ENCODE peak calls at places on chromosome 16, in five cellular contexts. One of them, this sample, is unnamed.

GRCh38 chr16:88347656-88348376 is 34.9 kb upstream of the ZNF469 start:
- DNase-seq in KBM-7: peak
- DNase-seq in NCI-H524: no peak
- DNase-seq in GM23338: no peak
- DNase-seq in heart left ventricle: peak
- DNase-seq in this sample: peak

GRCh38 chr16:61798741-61799140 is 237.5 kb downstream of the CDH8 start:
- DNase-seq in KBM-7: no peak
- DNase-seq in NCI-H524: no peak
- DNase-seq in GM23338: no peak
- DNase-seq in heart left ventricle: no peak
- DNase-seq in this sample: no peak

GRCh38 chr16:20409398-20410152 is at the start of gene ACSM5:
- DNase-seq in KBM-7: no peak
- DNase-seq in NCI-H524: no peak
- DNase-seq in GM23338: peak
- DNase-seq in heart left ventricle: peak
- DNase-seq in this sample: no peak

GRCh38 chr16:86777098-86777946 is 199.0 kb downstream of the FOXL1 start:
- DNase-seq in KBM-7: no peak
- DNase-seq in NCI-H524: no peak
- DNase-seq in GM23338: no peak
- DNase-seq in heart left ventricle: no peak
- DNase-seq in this sample: no peak

GRCh38 chr16:77674888-77675287 is 47.4 kb upstream of the NUDT7 start:
- DNase-seq in KBM-7: no peak
- DNase-seq in NCI-H524: no peak
- DNase-seq in GM23338: no peak
- DNase-seq in heart left ventricle: no peak
- DNase-seq in this sample: no peak

GRCh38 chr16:53768593-53768992 is 64.6 kb downstream of the FTO start:
- DNase-seq in KBM-7: no peak
- DNase-seq in NCI-H524: no peak
- DNase-seq in GM23338: no peak
- DNase-seq in heart left ventricle: no peak
- DNase-seq in this sample: no peak

GRCh38 chr16:10749680-10750035 is 6.0 kb downstream of the NUBP1 start:
- DNase-seq in KBM-7: no peak
- DNase-seq in NCI-H524: no peak
- DNase-seq in GM23338: no peak
- DNase-seq in heart left ventricle: peak
- DNase-seq in this sample: no peak

GRCh38 chr16:69501956-69502457 is 63.8 kb upstream of the NFAT5 start:
- DNase-seq in KBM-7: no peak
- DNase-seq in NCI-H524: no peak
- DNase-seq in GM23338: no peak
- DNase-seq in heart left ventricle: no peak
- DNase-seq in this sample: no peak

GRCh38 chr16:27617678-27618077 is 67.7 kb downstream of the KATNIP start:
- DNase-seq in KBM-7: no peak
- DNase-seq in NCI-H524: no peak
- DNase-seq in GM23338: no peak
- DNase-seq in heart left ventricle: no peak
- DNase-seq in this sample: no peak

GRCh38 chr16:72552675-72553074 is 380.7 kb upstream of the PMFBP1 start:
- DNase-seq in KBM-7: no peak
- DNase-seq in NCI-H524: no peak
- DNase-seq in GM23338: no peak
- DNase-seq in heart left ventricle: no peak
- DNase-seq in this sample: no peak

GRCh38 chr16:77596243-77596642 is 126.1 kb upstream of the NUDT7 start:
- DNase-seq in KBM-7: no peak
- DNase-seq in NCI-H524: no peak
- DNase-seq in GM23338: no peak
- DNase-seq in heart left ventricle: no peak
- DNase-seq in this sample: no peak

GRCh38 chr16:48720266-48720665 is 110.3 kb upstream of the N4BP1 start:
- DNase-seq in KBM-7: peak
- DNase-seq in NCI-H524: no peak
- DNase-seq in GM23338: peak
- DNase-seq in heart left ventricle: no peak
- DNase-seq in this sample: no peak

GRCh38 chr16:88684569-88685155 is 1.6 kb downstream of the SNAI3 start:
- DNase-seq in KBM-7: no peak
- DNase-seq in NCI-H524: no peak
- DNase-seq in GM23338: no peak
- DNase-seq in heart left ventricle: no peak
- DNase-seq in this sample: no peak